ENCODE peak calls at places on chromosomes 12 and 14, in five cellular contexts. K, J, I, T and S are unnamed samples.

GRCh38 chr14:62015945-62016344 is 253.7 kb downstream of the SNAPC1 start:
- DNase-seq in K (peak), J (no peak), I (no peak), T (no peak), S (no peak)

GRCh38 chr12:38892090-38892786 is 13.2 kb downstream of the CPNE8 start:
- DNase-seq in K (peak), J (no peak), I (no peak), T (no peak), S (no peak)

GRCh38 chr12:117080707-117081141 is 18.5 kb downstream of the TESC start:
- DNase-seq in K (no peak), J (no peak), I (no peak), T (no peak), S (no peak)

GRCh38 chr14:31829256-31829923 is 247.7 kb upstream of the ARHGAP5 start:
- DNase-seq in K (peak), J (peak), I (no peak), T (no peak), S (no peak)

GRCh38 chr14:95270203-95270602 is 49.5 kb downstream of the CLMN start:
- DNase-seq in K (no peak), J (no peak), I (no peak), T (no peak), S (no peak)

GRCh38 chr12:66242261-66242760 is 53.3 kb downstream of the IRAK3 start:
- DNase-seq in K (no peak), J (no peak), I (no peak), T (no peak), S (no peak)

GRCh38 chr12:52949413-52950331 is 754 bp downstream of the KRT18 start:
- DNase-seq in K (peak), J (peak), I (no peak), T (no peak), S (peak)

GRCh38 chr14:65424531-65424930 is 12.0 kb downstream of the FUT8 start:
- DNase-seq in K (no peak), J (no peak), I (no peak), T (no peak), S (no peak)

GRCh38 chr12:28027947-28028724 is 55.6 kb upstream of the PTHLH start:
- DNase-seq in K (no peak), J (no peak), I (no peak), T (no peak), S (no peak)

GRCh38 chr12:103928736-103929050 is 1.5 kb upstream of the HSP90B1 start:
- DNase-seq in K (no peak), J (no peak), I (peak), T (peak), S (no peak)

GRCh38 chr12:57983150-57983857 is 41.9 kb downstream of the ATP23 start:
- DNase-seq in K (peak), J (peak), I (no peak), T (no peak), S (peak)

GRCh38 chr12:12503384-12504078 is 59.1 kb downstream of the DUSP16 start:
- DNase-seq in K (no peak), J (peak), I (peak), T (no peak), S (no peak)

GRCh38 chr14:68015356-68016242 is 196.0 kb downstream of the RAD51B start:
- DNase-seq in K (no peak), J (no peak), I (no peak), T (no peak), S (no peak)

GRCh38 chr14:105453847-105454246 is 20.8 kb upstream of the CRIP2 start:
- DNase-seq in K (no peak), J (no peak), I (no peak), T (no peak), S (no peak)

GRCh38 chr14:51367600-51367931 is 127.5 kb downstream of the TMX1 start:
- DNase-seq in K (peak), J (no peak), I (no peak), T (no peak), S (no peak)

GRCh38 chr12:24851341-24851740 is 97.6 kb downstream of the BCAT1 start:
- DNase-seq in K (no peak), J (no peak), I (no peak), T (no peak), S (no peak)

GRCh38 chr12:49804821-49805220 is 23.4 kb downstream of the NCKAP5L start:
- DNase-seq in K (no peak), J (no peak), I (no peak), T (no peak), S (no peak)

GRCh38 chr14:71362920-71363584 is 455.8 kb downstream of the PCNX1 start:
- DNase-seq in K (peak), J (no peak), I (no peak), T (no peak), S (no peak)

GRCh38 chr14:44963775-44964380 is 1.9 kb downstream of the TOGARAM1 start:
- DNase-seq in K (peak), J (peak), I (no peak), T (no peak), S (no peak)

GRCh38 chr12:122473543-122474323 is 27.0 kb downstream of the ZCCHC8 start:
- DNase-seq in K (peak), J (no peak), I (peak), T (no peak), S (no peak)

GRCh38 chr12:86264451-86265328 is 8.5 kb upstream of the MGAT4C start:
- DNase-seq in K (no peak), J (peak), I (no peak), T (no peak), S (peak)

GRCh38 chr12:27534060-27534764 is 10.2 kb downstream of the PPFIBP1 start:
- DNase-seq in K (no peak), J (no peak), I (peak), T (no peak), S (no peak)

GRCh38 chr12:71848212-71848611 is 8.7 kb downstream of the TBC1D15 start:
- DNase-seq in K (no peak), J (no peak), I (no peak), T (no peak), S (no peak)

GRCh38 chr12:19186722-19187661 is 57.5 kb downstream of the PLEKHA5 start:
- DNase-seq in K (peak), J (peak), I (peak), T (no peak), S (no peak)

GRCh38 chr12:102061096-102061555 is 665 bp downstream of the WASHC3 start:
- DNase-seq in K (peak), J (no peak), I (peak), T (no peak), S (no peak)

GRCh38 chr12:116361404-116362223 is 84.1 kb upstream of the MED13L start:
- DNase-seq in K (no peak), J (no peak), I (peak), T (no peak), S (no peak)

GRCh38 chr14:105420141-105420975 is 731 bp downstream of the MTA1 start:
- DNase-seq in K (no peak), J (no peak), I (peak), T (no peak), S (no peak)

GRCh38 chr12:54404061-54405004 is 14.7 kb downstream of the ITGA5 start:
- DNase-seq in K (peak), J (peak), I (peak), T (no peak), S (peak)

GRCh38 chr14:55574988-55575387 is 5.0 kb upstream of the KTN1 start:
- DNase-seq in K (no peak), J (no peak), I (no peak), T (no peak), S (no peak)

GRCh38 chr14:54686219-54686870 is 119.4 kb downstream of the SAMD4A start:
- DNase-seq in K (peak), J (no peak), I (no peak), T (no peak), S (no peak)

GRCh38 chr14:20690848-20691640 is 2.5 kb downstream of the ANG start:
- DNase-seq in K (peak), J (peak), I (peak), T (no peak), S (peak)

GRCh38 chr14:76938092-76938500 is 90.4 kb downstream of the IRF2BPL start:
- DNase-seq in K (no peak), J (no peak), I (no peak), T (no peak), S (no peak)

GRCh38 chr12:46088040-46088439 is 97.7 kb upstream of the SCAF11 start:
- DNase-seq in K (no peak), J (no peak), I (no peak), T (no peak), S (no peak)

GRCh38 chr14:61343471-61343870 is 22.1 kb downstream of the PRKCH start:
- DNase-seq in K (peak), J (no peak), I (no peak), T (no peak), S (no peak)

DNA sequence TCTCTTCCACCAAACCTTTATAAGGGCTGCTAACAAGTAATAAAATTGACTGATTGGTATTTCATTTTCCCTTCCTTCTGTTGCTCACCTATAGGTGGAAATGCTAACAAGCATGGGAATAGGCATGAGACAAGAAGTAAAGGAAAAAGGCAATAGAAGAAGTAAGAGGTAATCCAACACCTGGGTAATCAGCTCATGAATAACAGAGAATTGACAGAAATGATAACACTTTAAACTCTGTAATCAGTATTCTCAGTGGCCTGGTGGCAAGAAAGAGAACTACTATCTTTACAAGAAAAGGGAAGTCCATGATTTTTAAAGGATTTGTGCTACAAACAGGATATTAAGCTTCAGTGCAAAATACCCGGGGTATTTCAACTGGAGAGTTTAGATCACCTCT is 737.8 kb downstream of the RERGL start:
- DNase-seq in K (no peak), J (no peak), I (no peak), T (no peak), S (no peak)
- TF ChIP-seq CTCF in K (no peak), J (peak), I (no peak), T (peak), S (peak)

DNA sequence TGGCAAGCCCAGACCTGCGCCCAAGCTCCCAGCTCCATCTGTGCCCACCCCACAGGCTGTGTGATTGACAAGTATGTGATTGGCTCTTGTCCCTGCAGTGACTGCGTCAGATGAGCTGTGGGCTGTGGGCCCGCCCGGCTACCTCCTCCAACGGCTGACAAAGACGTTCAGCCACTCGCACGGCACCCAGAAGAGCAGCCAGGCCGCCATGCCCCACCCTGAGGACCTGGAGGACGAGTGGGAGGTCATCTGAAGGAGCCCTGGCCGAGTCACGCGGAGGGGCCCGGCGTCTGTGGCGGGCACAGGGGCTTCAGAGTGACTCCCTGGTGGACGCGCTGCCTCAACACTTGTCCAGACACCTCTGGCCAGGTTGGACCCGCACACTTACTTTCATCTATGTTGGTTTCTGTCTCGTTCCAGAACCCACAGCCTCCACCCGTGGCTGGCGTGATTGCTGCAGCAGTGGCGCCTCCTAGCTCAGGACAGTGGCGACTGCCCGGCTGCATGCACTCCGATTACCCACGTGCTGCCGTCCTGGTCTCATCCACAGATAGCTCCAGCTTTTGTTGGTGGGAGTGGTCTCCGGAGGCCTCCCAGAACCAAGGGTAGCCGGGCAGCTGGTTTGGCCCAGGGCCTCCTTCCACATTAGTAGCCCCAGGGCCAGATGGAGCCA is 11.4 kb downstream of the ANKRD9 start:
- DNase-seq in K (no peak), J (peak), I (no peak), T (no peak), S (no peak)
- TF ChIP-seq CTCF in K (peak), J (peak), I (no peak), T (no peak), S (no peak)

GRCh38 chr14:92254786-92255185 is 68.2 kb upstream of the SLC24A4 start:
- DNase-seq in K (peak), J (peak), I (no peak), T (no peak), S (peak)

GRCh38 chr14:92248638-92249037 is 74.3 kb upstream of the SLC24A4 start:
- DNase-seq in K (no peak), J (no peak), I (no peak), T (peak), S (no peak)

GRCh38 chr14:92258934-92259333 is 64.0 kb upstream of the SLC24A4 start:
- DNase-seq in K (no peak), J (no peak), I (no peak), T (no peak), S (no peak)

GRCh38 chr14:92252291-92252690 is 70.7 kb upstream of the SLC24A4 start:
- DNase-seq in K (no peak), J (no peak), I (no peak), T (no peak), S (no peak)

GRCh38 chr14:92253381-92253894 is 69.5 kb upstream of the SLC24A4 start:
- DNase-seq in K (no peak), J (peak), I (no peak), T (no peak), S (peak)
- TF ChIP-seq CTCF in K (no peak), J (no peak), I (no peak), T (no peak), S (no peak)

DNA sequence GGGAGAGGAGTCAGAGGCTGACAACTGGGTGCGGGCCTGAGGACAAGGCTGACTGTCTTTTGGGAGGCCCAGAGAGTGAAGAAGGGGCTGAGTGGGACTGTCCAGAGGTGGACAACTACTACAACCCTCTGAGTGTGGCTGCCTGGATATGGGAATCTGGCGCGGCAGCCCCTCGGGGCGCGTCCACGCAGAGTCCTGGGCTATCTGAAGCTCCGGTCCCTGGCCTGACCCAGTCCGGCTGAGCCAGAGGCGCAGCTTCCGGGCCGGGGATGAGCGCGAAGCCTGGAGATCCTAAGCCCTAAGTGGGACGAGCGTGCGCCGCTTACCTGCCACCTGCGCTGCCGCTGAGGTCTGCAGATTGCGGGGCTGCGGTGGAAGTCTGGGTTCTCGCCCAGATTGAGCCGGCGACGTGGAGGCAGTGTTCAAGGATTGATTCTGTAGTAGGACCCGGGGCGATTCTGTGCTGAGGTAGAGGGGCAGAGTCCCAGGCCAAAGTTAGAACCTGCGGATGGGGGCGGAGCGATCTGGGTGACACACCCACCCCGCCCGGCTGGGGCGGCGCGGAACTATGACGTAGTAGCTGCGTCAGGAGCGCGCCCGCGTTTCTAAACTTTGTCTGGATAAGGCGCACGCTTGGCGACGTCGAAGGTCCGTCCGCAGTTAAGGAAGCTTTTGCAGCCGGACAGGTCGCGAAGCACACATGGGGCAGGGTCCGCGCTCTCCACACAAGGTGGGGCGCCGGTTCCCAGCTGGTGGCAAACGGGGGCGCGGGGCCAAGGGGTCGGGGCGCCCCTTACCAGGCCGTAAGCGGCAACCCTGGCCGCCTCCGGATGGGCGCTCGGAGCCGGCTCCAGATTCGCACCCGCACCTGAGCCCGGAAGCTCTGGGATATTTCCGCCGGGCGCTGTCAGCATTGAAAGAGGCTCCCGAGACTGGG is at the start of the genes DHRS1 and NOP9:
- DNase-seq in K (peak), J (peak), I (peak), T (peak), S (peak)
- TF ChIP-seq CTCF in K (no peak), J (no peak), I (no peak), T (no peak), S (no peak)

GRCh38 chr12:106138646-106139421 is at the start of gene NUAK1:
- DNase-seq in K (peak), J (peak), I (peak), T (no peak), S (peak)
- TF ChIP-seq CTCF in K (no peak), J (no peak), I (no peak), T (no peak), S (no peak)

DNA sequence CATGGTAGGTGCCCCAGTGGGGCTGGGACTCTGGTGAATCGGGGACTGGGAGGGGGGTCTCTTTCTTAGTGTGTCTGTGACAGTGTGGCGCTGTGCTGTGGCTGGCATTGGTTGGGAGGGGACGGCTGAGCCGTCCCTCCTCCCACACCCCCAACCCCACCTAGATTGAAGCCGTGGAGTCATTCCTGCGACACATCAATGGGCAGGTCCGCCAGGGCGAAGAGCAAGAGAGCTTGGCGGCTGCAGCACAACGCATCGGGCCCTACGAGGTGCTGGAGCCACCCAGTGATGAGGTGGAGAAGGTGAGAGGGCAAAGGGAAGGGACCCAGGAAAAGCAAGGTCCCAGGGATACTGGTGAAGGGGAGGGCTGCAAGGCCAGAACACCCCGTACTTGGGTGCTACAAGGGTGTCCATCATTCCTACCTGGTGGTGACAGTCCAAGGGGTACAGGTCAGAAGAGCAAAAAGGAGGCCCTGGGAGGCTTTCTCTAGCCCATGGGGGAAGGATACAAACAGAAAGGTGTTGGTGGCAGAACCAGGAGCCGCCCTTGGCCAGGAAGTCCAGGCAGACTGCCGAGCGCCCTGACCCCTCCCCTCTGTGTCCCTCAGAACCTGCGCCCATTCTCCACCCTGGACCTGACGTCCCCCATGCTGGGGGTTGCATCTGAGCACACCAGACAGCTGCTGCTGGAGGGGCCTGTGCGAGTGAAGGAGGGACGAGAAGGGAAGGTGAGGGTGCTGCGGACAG is 7.4 kb downstream of the PLEKHG6 start:
- DNase-seq in K (no peak), J (no peak), I (no peak), T (no peak), S (no peak)
- TF ChIP-seq CTCF in K (no peak), J (no peak), I (no peak), T (no peak), S (no peak)